ENCODE peak calls at places on chromosomes 16 and 17, in eight cellular contexts. G, P, K, Q, F, M, R and X are unnamed samples.
A peak's percentile ranks its signal among the peaks of the same experiment; 100 is the strongest.

GRCh38 chr17:50469005-50469605 is 425 bp upstream of the CHAD start:
- DNase-seq in G (no peak), P (no peak), K (no peak), Q (no peak), F (no peak), M (no peak), R (no peak), X (peak; percentile 39)

GRCh38 chr16:8869212-8869987 is 594 bp upstream of the CARHSP1 start:
- DNase-seq in G (no peak), P (no peak), K (no peak), Q (no peak), F (no peak), M (no peak), R (no peak), X (peak; percentile 43)

GRCh38 chr17:50141750-50142119 is 8.7 kb downstream of the PPP1R9B start:
- DNase-seq in G (no peak), P (no peak), K (no peak), Q (no peak), F (no peak), M (no peak), R (no peak), X (no peak)

GRCh38 chr16:77787452-77787851 is 912 bp upstream of the VAT1L start:
- DNase-seq in G (no peak), P (no peak), K (no peak), Q (no peak), F (no peak), M (no peak), R (no peak), X (no peak)

GRCh38 chr17:7444682-7445010 is 215 bp upstream of the CHRNB1 start:
- DNase-seq in G (no peak), P (no peak), K (no peak), Q (no peak), F (no peak), M (no peak), R (no peak), X (no peak)

GRCh38 chr16:14965328-14965727 is 9.5 kb upstream of the PDXDC1 start:
- DNase-seq in G (no peak), P (no peak), K (no peak), Q (no peak), F (no peak), M (no peak), R (no peak), X (no peak)

GRCh38 chr17:77184474-77184873 is 43.7 kb downstream of the SEC14L1 start:
- DNase-seq in G (peak; percentile 49), P (no peak), K (no peak), Q (no peak), F (no peak), M (no peak), R (peak; percentile 46), X (no peak)

GRCh38 chr17:47225436-47225858 is 16.3 kb downstream of the MYL4 start:
- DNase-seq in G (no peak), P (peak; percentile 56), K (peak; percentile 68), Q (no peak), F (peak; percentile 33), M (no peak), R (peak; percentile 97), X (no peak)

GRCh38 chr16:56641166-56641565 is 2.7 kb downstream of the MT1A start:
- DNase-seq in G (no peak), P (no peak), K (no peak), Q (no peak), F (no peak), M (no peak), R (no peak), X (no peak)

GRCh38 chr16:54070944-54071343 is 215.6 kb downstream of the IRX3 start:
- DNase-seq in G (no peak), P (no peak), K (no peak), Q (no peak), F (no peak), M (no peak), R (no peak), X (no peak)

GRCh38 chr17:66393038-66393437 is 90.6 kb downstream of the PRKCA start:
- DNase-seq in G (no peak), P (no peak), K (no peak), Q (no peak), F (no peak), M (no peak), R (no peak), X (no peak)

GRCh38 chr17:62781826-62782225 is 26.3 kb downstream of the MARCHF10 start:
- DNase-seq in G (no peak), P (no peak), K (no peak), Q (no peak), F (no peak), M (no peak), R (peak; percentile 57), X (no peak)

GRCh38 chr17:41738077-41738800 is 3.8 kb upstream of the HAP1 start:
- DNase-seq in G (peak; percentile 46), P (peak; percentile 19), K (peak; percentile 54), Q (peak; percentile 86), F (peak; percentile 63), M (peak; percentile 69), R (peak; percentile 81), X (peak; percentile 89)

GRCh38 chr16:19393226-19394074 is 24.2 kb upstream of the TMC5 start:
- DNase-seq in G (no peak), P (no peak), K (no peak), Q (no peak), F (peak; percentile 59), M (no peak), R (peak; percentile 26), X (no peak)

GRCh38 chr16:6020162-6020980 is 922.8 kb upstream of the EEF2KMT start:
- DNase-seq in G (no peak), P (no peak), K (no peak), Q (peak; percentile 4), F (no peak), M (no peak), R (no peak), X (peak; percentile 33)

GRCh38 chr16:6019490-6019991 is 921.9 kb upstream of the EEF2KMT start:
- DNase-seq in G (no peak), P (no peak), K (no peak), Q (peak; percentile 20), F (no peak), M (no peak), R (no peak), X (peak; percentile 71)

GRCh38 chr16:6012716-6013115 is 915.1 kb upstream of the EEF2KMT start:
- DNase-seq in G (no peak), P (no peak), K (no peak), Q (no peak), F (no peak), M (no peak), R (no peak), X (no peak)

GRCh38 chr16:6018848-6019489 is 921.4 kb upstream of the EEF2KMT start:
- DNase-seq in G (no peak), P (no peak), K (no peak), Q (peak; percentile 52), F (no peak), M (no peak), R (no peak), X (peak; percentile 61)

DNA sequence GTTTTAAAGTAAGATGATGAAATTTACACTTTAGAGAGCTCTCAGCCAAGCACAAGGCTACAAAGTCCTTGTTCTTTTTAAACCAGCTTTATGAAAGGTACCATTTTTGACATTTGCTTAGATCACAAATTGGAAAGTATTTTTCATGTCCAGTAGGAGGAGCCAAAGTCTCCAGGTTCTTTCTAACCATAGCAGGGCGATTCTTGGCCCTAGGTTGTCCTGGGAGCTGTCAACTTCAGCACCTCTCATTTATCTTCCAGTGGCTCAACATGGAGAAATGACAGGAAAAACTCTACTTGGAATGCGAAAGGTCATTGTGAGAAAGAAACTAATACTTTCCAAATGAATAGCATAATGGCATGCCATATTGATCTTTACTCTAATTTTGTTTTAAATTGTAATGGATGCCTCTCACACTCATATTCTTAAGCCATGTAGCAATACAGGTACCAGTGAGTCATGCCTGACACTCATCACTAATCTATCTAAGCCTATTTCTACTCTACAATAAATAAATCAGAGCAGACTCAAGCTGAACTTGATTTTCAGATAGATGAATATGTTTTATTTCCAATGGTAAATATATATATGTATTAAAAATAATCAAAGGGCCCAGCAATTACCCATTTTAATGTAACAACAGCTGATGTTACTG is 919.1 kb upstream of the EEF2KMT start:
- DNase-seq in G (no peak), P (no peak), K (no peak), Q (peak; percentile 82), F (no peak), M (no peak), R (peak; percentile 4), X (peak; percentile 42)
- TF ChIP-seq CTCF in G (no peak), P (no peak), K (no peak), Q (no peak), F (no peak), M (no peak), R (no peak), X (peak; percentile 60)

GRCh38 chr17:80891096-80892018 is 100.3 kb upstream of the CHMP6 start:
- DNase-seq in G (peak; percentile 5), P (peak; percentile 36), K (peak; percentile 29), Q (no peak), F (no peak), M (no peak), R (peak; percentile 77), X (no peak)
- TF ChIP-seq CTCF in G (no peak), P (no peak), K (no peak), Q (peak; percentile 5), F (no peak), M (no peak), R (no peak), X (no peak)

DNA sequence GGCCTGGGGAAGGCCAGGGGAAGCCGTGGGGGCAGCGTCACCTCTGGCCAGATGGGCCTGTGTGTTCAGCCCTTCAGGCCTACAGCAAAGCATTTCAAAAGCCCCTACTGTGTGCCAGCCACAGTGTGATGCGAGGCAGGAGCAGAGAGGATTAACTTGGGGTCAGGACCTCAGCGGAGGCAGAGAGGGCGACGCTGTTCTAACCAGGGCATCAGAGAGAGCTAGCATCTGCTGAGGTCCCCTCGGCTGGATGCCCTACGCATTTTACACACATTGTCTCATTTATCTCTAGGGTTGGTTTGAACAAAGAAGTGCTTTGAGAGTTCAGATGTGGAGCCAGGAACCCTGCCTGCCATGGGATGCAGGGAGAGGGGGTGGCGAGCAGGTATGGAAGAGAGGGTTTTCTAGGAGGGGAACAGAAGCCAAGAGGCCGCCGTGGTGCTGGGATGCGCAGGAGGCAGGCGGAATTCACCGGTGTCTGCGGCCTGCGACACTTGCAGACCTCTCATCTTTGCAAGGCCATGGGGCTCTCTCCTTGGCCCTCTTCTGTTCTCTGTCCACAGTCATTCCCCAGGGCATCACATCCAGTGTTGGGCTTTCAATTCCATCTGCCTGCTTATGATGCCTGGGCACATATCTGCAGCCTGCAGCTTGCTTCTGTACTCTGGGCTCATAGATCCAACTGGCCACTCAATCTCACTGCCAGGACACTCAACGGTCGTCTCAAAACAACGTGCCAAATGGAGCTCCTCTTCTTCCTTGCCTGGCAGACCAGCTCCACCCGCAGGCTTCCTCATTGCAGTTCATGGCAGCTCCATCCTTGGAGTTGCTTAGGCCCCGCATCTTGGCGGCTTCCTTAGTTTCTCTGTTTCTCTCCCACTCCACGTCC is 8.1 kb upstream of the NKD1 start:
- DNase-seq in G (no peak), P (no peak), K (no peak), Q (no peak), F (no peak), M (no peak), R (no peak), X (no peak)
- TF ChIP-seq CTCF in G (no peak), P (no peak), K (no peak), Q (no peak), F (no peak), M (peak; percentile 57), R (no peak), X (peak; percentile 11)

DNA sequence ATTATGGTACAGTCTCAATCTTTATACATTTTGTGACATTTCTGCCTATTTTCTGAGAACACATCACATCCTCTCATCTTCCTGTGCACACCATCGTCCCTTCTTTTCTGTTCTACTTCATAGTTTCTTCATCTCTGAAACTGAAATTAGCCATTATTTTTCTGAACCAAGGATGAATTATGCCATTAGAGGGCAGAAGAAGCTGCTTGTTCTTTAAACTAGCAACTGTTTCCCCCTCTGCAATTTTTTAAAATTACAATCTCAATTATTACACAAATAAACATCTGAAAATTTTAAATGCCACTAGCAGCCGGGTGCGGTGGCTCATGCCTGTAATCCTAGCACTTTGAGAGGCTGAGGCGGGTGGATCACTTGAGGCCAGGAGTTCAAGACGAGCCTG is 41.3 kb downstream of the RBBP6 start:
- DNase-seq in G (peak; percentile 49), P (no peak), K (peak; percentile 10), Q (no peak), F (no peak), M (no peak), R (peak; percentile 63), X (no peak)
- TF ChIP-seq CTCF in G (peak; percentile 57), P (peak; percentile 27), K (peak; percentile 64), Q (peak; percentile 54), F (no peak), M (no peak), R (peak; percentile 53), X (no peak)